ENCODE peak calls at places on chromosomes 5 and 9, in five cellular contexts. F is HL-60, E is H1, T is HepG2, G is GM12878. P is an unnamed sample.
A peak's percentile ranks its signal among the peaks of the same experiment; 100 is the strongest.

GRCh38 chr5:77356740-77357139 is 135.4 kb downstream of the WDR41 start:
- DNase-seq in F (no peak), E (no peak), T (no peak), G (peak; percentile 84), P (no peak)

GRCh38 chr9:121299467-121300282 is 31.7 kb downstream of the GSN start:
- DNase-seq in F (no peak), E (no peak), T (no peak), G (no peak), P (peak; percentile 85)

GRCh38 chr9:103617046-103617445 is 477.1 kb upstream of the SMC2 start:
- DNase-seq in F (no peak), E (no peak), T (no peak), G (no peak), P (no peak)

GRCh38 chr5:154406826-154407225 is 39.0 kb upstream of the SAP30L start:
- DNase-seq in F (no peak), E (no peak), T (no peak), G (no peak), P (no peak)

GRCh38 chr5:16884595-16884994 is 51.5 kb downstream of the MYO10 start:
- DNase-seq in F (no peak), E (no peak), T (no peak), G (no peak), P (no peak)

GRCh38 chr9:126363847-126364671 is 37.4 kb downstream of the MVB12B start:
- DNase-seq in F (no peak), E (no peak), T (no peak), G (no peak), P (no peak)

GRCh38 chr9:1100945-1101344 is 50.8 kb downstream of the DMRT2 start:
- DNase-seq in F (no peak), E (peak; percentile 25), T (peak; percentile 26), G (no peak), P (peak; percentile 6)

GRCh38 chr9:121650220-121651013 is 1.0 kb upstream of the DAB2IP start:
- DNase-seq in F (no peak), E (peak; percentile 70), T (peak; percentile 42), G (no peak), P (peak; percentile 91)

GRCh38 chr5:89105171-89105695 is 222.2 kb upstream of the MEF2C start:
- DNase-seq in F (no peak), E (no peak), T (no peak), G (no peak), P (no peak)

GRCh38 chr9:87605676-87606075 is 108.0 kb downstream of the DAPK1 start:
- DNase-seq in F (no peak), E (no peak), T (no peak), G (no peak), P (peak; percentile 35)

GRCh38 chr5:52799358-52799982 is 11.8 kb downstream of the ITGA1 start:
- DNase-seq in F (no peak), E (peak; percentile 46), T (peak; percentile 72), G (no peak), P (peak; percentile 23)

GRCh38 chr5:82018462-82018861 is 46.6 kb downstream of the ATG10 start:
- DNase-seq in F (peak; percentile 13), E (no peak), T (peak; percentile 80), G (no peak), P (no peak)

GRCh38 chr5:157198277-157199058 is 17.8 kb downstream of the ITK start:
- DNase-seq in F (no peak), E (no peak), T (no peak), G (no peak), P (no peak)

GRCh38 chr5:151002250-151002649 is 18.1 kb upstream of the GPX3 start:
- DNase-seq in F (no peak), E (no peak), T (peak; percentile 58), G (no peak), P (peak; percentile 41)

GRCh38 chr5:93503598-93504067 is 77.4 kb downstream of the NR2F1-AS1 start:
- DNase-seq in F (no peak), E (no peak), T (peak; percentile 3), G (no peak), P (no peak)

GRCh38 chr5:72565519-72566289 is 58.5 kb upstream of the ZNF366 start:
- DNase-seq in F (no peak), E (no peak), T (no peak), G (no peak), P (no peak)

GRCh38 chr5:136070486-136071285 is 41.9 kb downstream of the TGFBI start:
- DNase-seq in F (no peak), E (no peak), T (no peak), G (no peak), P (no peak)

GRCh38 chr9:128081052-128081451 is 13.0 kb downstream of the SLC25A25 start:
- DNase-seq in F (no peak), E (no peak), T (no peak), G (no peak), P (peak; percentile 44)

GRCh38 chr9:128078504-128079434 is 10.7 kb downstream of the SLC25A25 start:
- DNase-seq in F (no peak), E (no peak), T (no peak), G (no peak), P (no peak)

GRCh38 chr9:128082173-128082572 is 14.1 kb downstream of the SLC25A25 start:
- DNase-seq in F (no peak), E (no peak), T (no peak), G (no peak), P (no peak)

GRCh38 chr9:128080218-128080617 is 12.2 kb downstream of the SLC25A25 start:
- DNase-seq in F (no peak), E (no peak), T (no peak), G (no peak), P (no peak)

GRCh38 chr9:128077847-128078503 is 9.9 kb downstream of the SLC25A25 start:
- DNase-seq in F (no peak), E (no peak), T (no peak), G (no peak), P (no peak)
- TF ChIP-seq GABPA in F (no peak), E (no peak), T (no peak), G (no peak), P (no peak)

GRCh38 chr5:172843825-172844576 is 9.9 kb downstream of the ERGIC1 start:
- DNase-seq in F (no peak), E (no peak), T (no peak), G (no peak), P (no peak)

GRCh38 chr5:172846249-172846648 is 12.2 kb downstream of the ERGIC1 start:
- DNase-seq in F (no peak), E (no peak), T (no peak), G (no peak), P (no peak)

GRCh38 chr5:172846677-172847076 is 12.6 kb downstream of the ERGIC1 start:
- DNase-seq in F (no peak), E (no peak), T (no peak), G (no peak), P (no peak)

GRCh38 chr5:172844577-172844838 is 10.5 kb downstream of the ERGIC1 start:
- DNase-seq in F (no peak), E (no peak), T (no peak), G (no peak), P (no peak)

DNA sequence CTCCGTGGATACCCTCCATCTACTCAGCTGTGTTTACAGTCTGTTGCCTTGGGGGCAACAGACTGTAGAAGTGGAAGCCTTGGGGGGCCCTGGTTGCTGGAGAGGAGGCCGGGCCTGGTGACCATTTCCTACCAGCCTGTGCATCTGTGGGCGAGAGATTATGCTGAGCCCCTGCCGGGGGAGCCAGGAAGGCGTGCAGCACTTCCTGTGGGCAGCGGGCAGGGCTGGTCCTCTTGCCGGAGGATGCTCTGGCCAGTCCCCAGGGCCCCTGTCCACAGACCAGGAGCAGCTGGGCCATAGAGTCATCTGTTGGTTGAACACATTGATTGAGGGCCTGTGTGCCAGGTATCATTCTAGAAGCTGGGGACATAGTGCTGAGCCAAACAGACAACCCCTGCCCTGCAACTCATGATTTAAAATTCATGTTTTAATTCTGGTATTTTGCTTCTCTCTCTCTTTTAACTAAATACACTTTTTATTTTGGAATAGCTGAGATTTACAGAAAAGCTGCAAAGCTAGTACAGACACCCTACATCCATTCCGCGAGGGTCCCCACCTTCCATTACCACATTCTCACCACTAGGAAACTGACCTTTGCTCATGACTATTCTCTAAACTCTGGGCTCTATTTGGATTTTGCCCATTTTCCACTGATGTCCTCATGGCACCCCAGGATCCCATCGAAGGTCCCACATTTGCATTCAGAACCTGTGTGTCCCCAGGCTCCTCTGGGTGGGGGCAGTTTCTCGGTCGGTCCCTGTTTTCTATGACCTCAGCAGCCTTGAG is 11.3 kb downstream of the ERGIC1 start:
- DNase-seq in F (no peak), E (no peak), T (no peak), G (no peak), P (no peak)
- TF ChIP-seq GABPA in F (no peak), E (no peak), T (no peak), G (no peak), P (no peak)

DNA sequence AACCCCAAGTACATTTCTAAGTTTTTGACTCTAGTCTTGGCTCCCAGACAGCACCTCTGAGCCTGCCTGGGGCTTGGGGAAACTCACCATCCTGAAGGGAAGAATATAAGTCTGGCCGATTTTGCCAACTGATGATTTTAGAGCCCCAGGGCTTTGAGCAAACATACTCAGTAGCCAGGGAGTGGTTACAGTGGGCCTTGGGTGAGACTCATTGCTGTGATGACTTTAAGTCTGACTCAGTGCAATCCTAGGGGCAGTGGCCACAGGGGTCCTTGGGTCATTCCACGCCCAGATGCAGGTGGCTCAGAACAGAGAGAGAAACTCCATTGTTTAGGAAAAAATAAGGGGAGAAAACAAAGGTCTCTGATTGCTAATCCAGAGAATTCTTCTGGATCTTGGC is 312.0 kb upstream of the EDIL3 start:
- DNase-seq in F (no peak), E (no peak), T (no peak), G (no peak), P (no peak)
- TF ChIP-seq GABPA in F (no peak), E (no peak), T (no peak), G (no peak), P (no peak)

GRCh38 chr9:35906923-35907699 is 1.1 kb downstream of the HRCT1 start:
- DNase-seq in F (no peak), E (no peak), T (no peak), G (no peak), P (no peak)
- TF ChIP-seq GABPA in F (no peak), E (no peak), T (no peak), G (no peak), P (no peak)

GRCh38 chr5:128407956-128408355 is 130.1 kb downstream of the FBN2 start:
- DNase-seq in F (no peak), E (no peak), T (no peak), G (no peak), P (no peak)
- TF ChIP-seq GABPA in F (no peak), E (no peak), T (no peak), G (no peak), P (no peak)

DNA sequence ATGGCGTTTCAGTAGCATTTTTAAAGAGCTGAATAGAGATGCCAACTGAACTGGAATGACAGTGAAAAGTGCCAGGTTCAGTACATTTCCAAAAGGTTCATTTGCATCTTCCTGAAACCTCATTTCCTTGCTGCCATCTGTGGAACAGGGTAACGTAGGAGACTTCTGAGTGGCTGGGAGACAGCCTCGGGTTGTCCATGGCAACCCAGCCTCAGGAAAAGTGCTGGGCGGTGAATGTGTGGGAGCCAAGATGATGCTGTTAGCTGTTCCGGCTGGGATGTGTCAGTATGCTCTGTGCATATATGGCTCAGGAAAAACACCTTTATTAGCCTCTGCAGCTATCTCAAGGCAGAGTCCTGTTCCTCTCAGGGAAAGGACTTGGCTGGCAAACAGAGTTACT is 87.5 kb downstream of the KLHL3 start:
- DNase-seq in F (no peak), E (no peak), T (no peak), G (no peak), P (no peak)
- TF ChIP-seq GABPA in F (no peak), E (no peak), T (no peak), G (no peak), P (no peak)